ENCODE peak calls at places on chromosomes 4 and X, in nine cellular contexts. V is A549; B is breast epithelium; A is AG04450; C is CD4-positive, CD25-positive, alpha-beta regulatory T cell; T is tibial artery; Y is CD4-positive, alpha-beta T cell; D is ovary; W is right atrium auricular region. F is an unnamed sample.

GRCh38 chr4:159977907-159978617 is 875.2 kb downstream of the RAPGEF2 start:
- DNase-seq in V (no peak), B (no peak), A (no peak), C (no peak), T (no peak), Y (no peak), D (no peak), W (no peak), F (peak)

GRCh38 chr4:79177388-79177787 is 148.5 kb downstream of the NAA11 start:
- DNase-seq in V (no peak), B (no peak), A (no peak), C (no peak), T (no peak), Y (no peak), D (no peak), W (no peak), F (no peak)

GRCh38 chr4:101615652-101616051 is 174.9 kb upstream of the BANK1 start:
- DNase-seq in V (no peak), B (no peak), A (no peak), C (no peak), T (no peak), Y (no peak), D (no peak), W (no peak), F (no peak)

GRCh38 chr4:148145475-148145874 is 296.7 kb downstream of the NR3C2 start:
- DNase-seq in V (no peak), B (no peak), A (no peak), C (no peak), T (no peak), Y (no peak), D (no peak), W (no peak), F (no peak)

GRCh38 chr4:79585330-79585729 is 177.3 kb upstream of the GK2 start:
- DNase-seq in V (no peak), B (no peak), A (no peak), C (no peak), T (no peak), Y (no peak), D (no peak), W (no peak), F (no peak)

GRCh38 chr4:174122705-174123104 is 160.8 kb downstream of the FBXO8 start:
- DNase-seq in V (no peak), B (no peak), A (no peak), C (no peak), T (no peak), Y (no peak), D (no peak), W (no peak), F (no peak)

GRCh38 chrX:115058276-115058675 is 40.9 kb upstream of the IL13RA2 start:
- DNase-seq in V (no peak), B (peak), A (peak), C (no peak), T (no peak), Y (no peak), D (no peak), W (no peak), F (no peak)

GRCh38 chrX:135572436-135572835 is 52.0 kb downstream of the INTS6L start:
- DNase-seq in V (no peak), B (no peak), A (no peak), C (peak), T (no peak), Y (no peak), D (no peak), W (no peak), F (no peak)

GRCh38 chrX:106404512-106404911 is 207.3 kb upstream of the RADX start:
- DNase-seq in V (no peak), B (no peak), A (no peak), C (no peak), T (no peak), Y (no peak), D (no peak), W (no peak), F (no peak)

GRCh38 chr4:7756561-7757355 is 182.9 kb downstream of the AFAP1 start:
- DNase-seq in V (no peak), B (no peak), A (no peak), C (no peak), T (no peak), Y (no peak), D (no peak), W (no peak), F (no peak)

GRCh38 chrX:153423652-153424051 is 12.4 kb downstream of the ZFP92 start:
- DNase-seq in V (no peak), B (no peak), A (no peak), C (no peak), T (peak), Y (no peak), D (no peak), W (no peak), F (no peak)

GRCh38 chr4:108483650-108484049 is 136.7 kb upstream of the RPL34 start:
- DNase-seq in V (no peak), B (no peak), A (no peak), C (no peak), T (no peak), Y (no peak), D (no peak), W (no peak), F (no peak)

GRCh38 chr4:151409470-151410313 is 716 bp downstream of the FHIP1A start:
- DNase-seq in V (no peak), B (peak), A (no peak), C (peak), T (no peak), Y (no peak), D (peak), W (no peak), F (peak)

GRCh38 chr4:76388160-76388908 is 32.6 kb downstream of the CCDC158 start:
- DNase-seq in V (peak), B (no peak), A (no peak), C (no peak), T (no peak), Y (no peak), D (no peak), W (no peak), F (peak)

GRCh38 chrX:136725446-136726104 is 55.2 kb downstream of the ARHGEF6 start:
- DNase-seq in V (no peak), B (peak), A (peak), C (no peak), T (peak), Y (no peak), D (no peak), W (no peak), F (no peak)

GRCh38 chr4:101790521-101791188 is at the start of gene BANK1:
- DNase-seq in V (peak), B (no peak), A (no peak), C (no peak), T (peak), Y (no peak), D (no peak), W (no peak), F (no peak)

GRCh38 chr4:128282516-128282915 is 5.1 kb downstream of the PGRMC2 start:
- DNase-seq in V (no peak), B (no peak), A (no peak), C (no peak), T (no peak), Y (no peak), D (no peak), W (no peak), F (no peak)

GRCh38 chr4:128283071-128283470 is 4.5 kb downstream of the PGRMC2 start:
- DNase-seq in V (no peak), B (no peak), A (no peak), C (no peak), T (no peak), Y (no peak), D (no peak), W (no peak), F (no peak)

GRCh38 chr4:128285085-128286023 is 2.3 kb downstream of the PGRMC2 start:
- DNase-seq in V (peak), B (no peak), A (no peak), C (no peak), T (no peak), Y (no peak), D (no peak), W (no peak), F (no peak)

GRCh38 chr4:128286474-128287158 is 997 bp downstream of the PGRMC2 start:
- DNase-seq in V (peak), B (no peak), A (no peak), C (peak), T (no peak), Y (peak), D (no peak), W (no peak), F (no peak)

DNA sequence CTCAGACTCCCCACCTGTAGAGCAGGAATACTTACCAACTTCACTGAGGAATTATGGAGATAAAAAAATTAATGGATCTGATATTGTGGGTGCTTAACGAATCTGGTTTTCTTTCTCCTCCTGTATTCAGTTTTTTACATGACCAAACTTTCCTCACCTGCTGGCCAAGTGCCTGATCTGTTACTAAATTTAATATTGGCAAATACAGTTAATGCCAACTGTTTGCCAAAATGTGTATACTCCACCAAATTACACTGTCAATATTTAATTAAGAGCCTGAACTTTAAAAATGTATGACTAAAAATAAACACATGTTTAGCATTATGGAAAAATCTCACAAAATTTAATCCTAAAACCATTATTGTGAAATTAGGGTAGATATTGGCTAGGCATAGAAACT is 3.3 kb downstream of the PGRMC2 start:
- DNase-seq in V (no peak), B (no peak), A (no peak), C (no peak), T (no peak), Y (no peak), D (no peak), W (no peak), F (no peak)
- H3K27ac ChIP-seq in V (peak), B (peak), A (no peak), C (no peak), T (no peak), Y (no peak), D (no peak), W (no peak), F (no peak)

DNA sequence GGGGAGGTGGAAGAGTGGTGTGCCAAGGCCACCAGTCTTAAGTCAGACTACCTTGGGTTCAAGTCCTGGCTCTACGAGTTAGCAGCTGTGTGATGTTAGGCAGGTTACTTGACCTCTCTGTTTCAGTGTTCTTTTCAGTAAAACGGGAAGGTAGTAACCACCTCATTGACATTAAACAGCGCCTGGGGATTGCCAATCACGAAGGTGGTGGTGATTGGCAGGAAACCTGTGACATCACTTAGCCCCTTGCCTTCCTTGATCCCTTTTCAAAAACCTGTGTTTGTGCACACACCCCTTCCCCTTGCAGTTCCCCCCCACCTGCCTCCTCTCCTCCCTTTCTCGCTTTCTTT is 7.6 kb downstream of the KLF3 start:
- DNase-seq in V (no peak), B (no peak), A (no peak), C (no peak), T (no peak), Y (no peak), D (no peak), W (no peak), F (no peak)
- H3K27ac ChIP-seq in V (peak), B (peak), A (no peak), C (peak), T (peak), Y (peak), D (peak), W (peak), F (peak)

GRCh38 chr4:182929296-182929695 is 12.1 kb upstream of the DCTD start:
- DNase-seq in V (peak), B (no peak), A (peak), C (no peak), T (no peak), Y (no peak), D (no peak), W (no peak), F (no peak)
- H3K27ac ChIP-seq in V (no peak), B (no peak), A (peak), C (no peak), T (no peak), Y (no peak), D (no peak), W (no peak), F (no peak)

GRCh38 chrX:118521435-118521834 is 25.8 kb downstream of the DOCK11 start:
- DNase-seq in V (no peak), B (no peak), A (peak), C (no peak), T (no peak), Y (no peak), D (no peak), W (no peak), F (no peak)
- H3K27ac ChIP-seq in V (peak), B (no peak), A (peak), C (peak), T (peak), Y (no peak), D (no peak), W (no peak), F (no peak)

GRCh38 chrX:10124506-10125247 is 32.1 kb upstream of the CLCN4 start:
- DNase-seq in V (no peak), B (no peak), A (no peak), C (no peak), T (no peak), Y (no peak), D (no peak), W (no peak), F (no peak)

GRCh38 chrX:10118530-10118929 is 38.2 kb upstream of the CLCN4 start:
- DNase-seq in V (no peak), B (no peak), A (no peak), C (no peak), T (no peak), Y (no peak), D (no peak), W (no peak), F (no peak)

GRCh38 chrX:10120828-10121227 is 35.9 kb upstream of the CLCN4 start:
- DNase-seq in V (no peak), B (no peak), A (no peak), C (no peak), T (no peak), Y (no peak), D (no peak), W (no peak), F (no peak)

GRCh38 chrX:10119399-10119990 is 37.3 kb upstream of the CLCN4 start:
- DNase-seq in V (peak), B (peak), A (peak), C (peak), T (peak), Y (peak), D (peak), W (peak), F (peak)

DNA sequence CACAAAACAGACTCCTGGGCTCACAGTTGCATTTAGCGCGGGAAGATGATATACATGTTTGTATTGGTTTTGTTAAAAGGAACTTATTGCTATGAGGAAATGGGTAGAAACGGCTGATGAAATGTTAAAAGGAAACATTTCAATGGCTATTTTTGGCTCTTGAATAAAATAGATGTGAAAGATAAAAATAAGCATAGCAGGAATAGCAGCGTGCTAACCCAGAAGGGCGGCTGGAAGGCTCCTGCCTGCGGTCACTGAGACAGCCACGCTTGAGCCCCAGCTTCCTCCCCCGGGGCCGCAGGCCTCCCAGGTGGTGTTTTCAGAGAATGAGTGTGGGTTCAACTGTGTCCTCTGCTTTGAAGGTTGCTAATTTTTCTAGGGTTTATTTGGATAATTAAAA is 35.0 kb upstream of the CLCN4 start:
- DNase-seq in V (no peak), B (no peak), A (no peak), C (no peak), T (no peak), Y (no peak), D (no peak), W (no peak), F (no peak)
- H3K27ac ChIP-seq in V (no peak), B (no peak), A (no peak), C (no peak), T (peak), Y (no peak), D (no peak), W (no peak), F (no peak)

DNA sequence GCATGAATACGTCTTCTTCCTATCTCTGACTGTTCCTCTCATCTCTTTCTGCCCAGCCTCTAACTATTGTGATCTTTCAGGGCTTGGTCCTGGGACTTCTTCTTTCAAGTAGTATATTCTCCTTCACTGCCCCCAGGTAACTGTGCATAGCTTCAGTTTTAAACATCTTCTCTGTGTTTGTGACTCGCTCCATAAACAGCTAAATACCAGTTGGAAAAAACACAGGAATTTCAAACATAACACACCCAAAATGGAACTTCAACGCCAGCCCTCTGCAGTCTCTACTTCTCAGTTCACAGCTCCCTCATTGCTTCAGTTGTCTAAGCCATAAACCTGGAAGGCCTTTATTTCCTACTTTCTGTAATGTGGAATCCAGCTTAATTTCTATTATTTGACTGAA is 16.6 kb downstream of the TRIML2 start:
- DNase-seq in V (no peak), B (no peak), A (no peak), C (no peak), T (no peak), Y (no peak), D (no peak), W (no peak), F (no peak)
- H3K27ac ChIP-seq in V (no peak), B (no peak), A (no peak), C (no peak), T (no peak), Y (no peak), D (no peak), W (no peak), F (no peak)

DNA sequence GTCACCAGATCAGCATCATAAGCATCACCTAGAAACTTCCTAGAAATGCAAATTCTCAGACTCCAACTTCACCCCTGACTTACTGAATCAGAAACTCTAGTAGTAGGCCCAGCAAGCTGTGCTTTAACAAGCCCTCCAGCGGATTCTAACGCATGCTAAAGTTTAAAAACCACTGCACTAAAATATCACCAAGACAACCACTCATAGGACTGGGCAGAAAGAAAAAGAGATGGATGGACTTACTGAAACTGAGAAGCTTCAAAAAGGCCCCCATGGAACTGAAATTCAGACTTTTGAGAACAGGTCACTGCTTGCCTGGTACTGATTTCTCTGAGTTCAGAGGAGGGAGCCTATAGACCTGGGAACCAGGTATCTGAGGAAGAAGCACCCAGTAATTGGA is 40.1 kb downstream of the FAM241A start:
- DNase-seq in V (no peak), B (no peak), A (no peak), C (no peak), T (no peak), Y (no peak), D (no peak), W (no peak), F (no peak)
- H3K27ac ChIP-seq in V (no peak), B (no peak), A (no peak), C (no peak), T (no peak), Y (no peak), D (no peak), W (no peak), F (no peak)

F was measured in epithelial cell of prostate.